ENCODE peak calls at places on chromosomes 5 and 9, in four cellular contexts. T, R, Y and N are unnamed samples.

GRCh38 chr9:16145196-16145950 is 592.5 kb downstream of the CCDC171 start:
- DNase-seq in T (peak; percentile 24), R (no peak), Y (no peak), N (no peak)

GRCh38 chr5:39256472-39256871 is 37.1 kb upstream of the FYB1 start:
- DNase-seq in T (peak; percentile 62), R (peak; percentile 52), Y (no peak), N (no peak)

GRCh38 chr5:1151316-1151715 is 39.5 kb upstream of the SLC12A7 start:
- DNase-seq in T (no peak), R (no peak), Y (no peak), N (no peak)

GRCh38 chr5:75049581-75050274 is 2.6 kb downstream of the GCNT4 start:
- DNase-seq in T (peak; percentile 75), R (peak; percentile 95), Y (peak; percentile 46), N (peak; percentile 77)

GRCh38 chr5:31607546-31607945 is 31.4 kb upstream of the PDZD2 start:
- DNase-seq in T (no peak), R (no peak), Y (no peak), N (no peak)

GRCh38 chr5:3429962-3430361 is 165.7 kb upstream of the IRX1 start:
- DNase-seq in T (no peak), R (no peak), Y (no peak), N (no peak)

GRCh38 chr5:120655828-120656435 is 191.8 kb downstream of the PRR16 start:
- DNase-seq in T (peak; percentile 30), R (peak; percentile 68), Y (peak; percentile 4), N (peak; percentile 53)

GRCh38 chr9:34079181-34079580 is 30.5 kb upstream of the UBAP2 start:
- DNase-seq in T (peak; percentile 17), R (peak; percentile 97), Y (no peak), N (no peak)

GRCh38 chr5:135448796-135449507 is 1.8 kb upstream of the DCANP1 start:
- DNase-seq in T (no peak), R (no peak), Y (no peak), N (no peak)

GRCh38 chr9:69822091-69822750 is 1.6 kb downstream of the CFAP95 start:
- DNase-seq in T (peak; percentile 79), R (peak; percentile 7), Y (no peak), N (no peak)

DNA sequence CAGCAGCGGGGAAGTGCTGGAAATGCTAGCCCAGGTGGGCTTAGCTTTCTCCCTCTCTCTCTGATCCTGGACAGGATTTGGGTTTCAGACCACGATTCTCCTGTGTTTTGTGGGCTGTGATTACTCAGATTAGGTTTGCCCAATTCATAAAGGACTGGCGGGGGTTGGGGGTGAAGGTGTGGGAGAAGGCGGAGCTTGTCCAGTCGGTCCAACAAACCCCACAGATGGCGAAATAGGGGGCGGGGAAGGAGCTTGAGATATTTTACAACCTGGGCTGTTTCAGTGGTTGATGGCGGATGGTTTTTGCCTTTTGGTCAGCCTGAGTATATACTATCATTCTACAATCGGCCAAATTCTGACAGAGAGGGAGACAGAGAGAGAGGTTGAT is 35.2 kb downstream of the PCDHAC2 start:
- DNase-seq in T (peak; percentile 31), R (no peak), Y (no peak), N (peak; percentile 58)
- H2BK12ac ChIP-seq in T (no peak overlapping the region), R (no peak overlapping the region), Y (no peak overlapping the region), N (peak overlapping the region; percentile 34)

DNA sequence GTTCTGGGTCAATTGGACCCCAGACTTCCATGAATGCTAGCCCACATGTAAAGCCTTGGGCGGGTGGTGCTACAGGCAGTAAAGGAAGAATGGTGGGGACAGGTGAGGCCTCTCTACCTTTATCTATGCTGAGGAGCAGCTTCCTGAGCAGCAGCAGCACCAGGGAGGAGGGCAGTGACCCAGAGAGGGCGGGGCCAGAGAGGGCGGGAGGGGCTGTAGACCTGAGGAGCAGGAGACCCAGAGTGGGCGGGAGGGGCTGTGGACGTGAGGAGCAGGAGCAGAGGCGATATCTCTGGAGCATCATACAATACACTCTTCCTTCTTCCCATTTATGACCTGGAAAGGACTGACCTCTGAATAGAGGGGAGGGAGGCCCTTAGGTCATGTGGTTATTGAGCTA is 165.9 kb downstream of the MTRR start:
- DNase-seq in T (no peak), R (no peak), Y (no peak), N (no peak)
- H2BK12ac ChIP-seq in T (no peak overlapping the region), R (no peak overlapping the region), Y (no peak overlapping the region), N (no peak overlapping the region)

DNA sequence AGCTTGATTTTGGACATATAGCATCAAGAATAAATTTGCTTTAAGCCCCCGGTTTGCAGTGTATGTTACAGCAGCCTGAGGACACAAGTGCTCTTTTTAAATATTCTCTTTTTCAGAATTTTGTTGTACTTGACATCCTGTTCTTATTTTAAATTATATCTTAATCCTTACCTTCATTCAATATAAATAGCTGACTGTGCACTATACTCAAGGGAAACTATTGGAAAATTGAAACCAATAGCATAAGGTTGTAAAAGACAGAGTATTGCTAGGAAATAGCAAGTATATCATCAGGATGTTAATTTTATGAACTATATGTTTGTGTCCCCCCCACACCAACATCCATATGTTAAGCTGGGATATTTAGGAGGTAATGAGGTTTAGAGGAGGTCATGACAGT is 120.4 kb upstream of the CDH10 start:
- DNase-seq in T (no peak), R (no peak), Y (no peak), N (no peak)
- H2BK12ac ChIP-seq in T (no peak overlapping the region), R (no peak overlapping the region), Y (no peak overlapping the region), N (no peak overlapping the region)

GRCh38 chr5:177425196-177425800 is 1.2 kb upstream of the GRK6 start:
- DNase-seq in T (no peak), R (no peak), Y (no peak), N (no peak)
- H2BK12ac ChIP-seq in T (no peak overlapping the region), R (peak overlapping the region; percentile 74), Y (peak overlapping the region; percentile 16), N (peak overlapping the region; percentile 68)

DNA sequence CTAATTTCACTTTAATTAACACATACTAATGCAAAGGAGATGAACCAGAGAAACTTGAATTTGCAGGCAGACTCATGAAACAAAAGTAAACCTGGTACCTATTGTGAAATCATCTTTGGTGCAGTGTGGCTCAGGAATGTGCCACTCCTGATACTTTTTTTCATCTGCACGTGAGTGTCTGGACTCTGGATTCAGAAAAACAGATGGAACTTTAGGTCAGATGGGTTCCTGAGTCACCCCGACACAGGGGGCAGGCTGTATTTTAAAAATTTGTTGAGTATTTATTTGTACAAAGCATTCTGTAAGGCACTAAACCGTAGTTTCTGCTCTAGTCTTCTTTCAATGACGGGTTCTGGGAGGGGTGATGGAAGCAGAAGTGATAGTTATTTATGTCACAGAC is 52.2 kb upstream of the TUT7 start:
- DNase-seq in T (peak; percentile 68), R (peak; percentile 84), Y (no peak), N (no peak)
- H2BK12ac ChIP-seq in T (peak overlapping the region; percentile 18), R (no peak overlapping the region), Y (no peak overlapping the region), N (no peak overlapping the region)

GRCh38 chr5:89012361-89012760 is 129.4 kb upstream of the MEF2C start:
- DNase-seq in T (no peak), R (no peak), Y (no peak), N (no peak)
- H2BK12ac ChIP-seq in T (no peak overlapping the region), R (no peak overlapping the region), Y (no peak overlapping the region), N (no peak overlapping the region)

GRCh38 chr5:80186634-80187033 is 69.2 kb downstream of the SERINC5 start:
- DNase-seq in T (no peak), R (peak; percentile 86), Y (no peak), N (no peak)

GRCh38 chr5:80182802-80183645 is 72.8 kb downstream of the SERINC5 start:
- DNase-seq in T (no peak), R (peak; percentile 38), Y (no peak), N (no peak)

GRCh38 chr5:80185095-80185494 is 70.8 kb downstream of the SERINC5 start:
- DNase-seq in T (no peak), R (no peak), Y (no peak), N (no peak)

GRCh38 chr5:80181618-80182211 is 74.1 kb downstream of the SERINC5 start:
- DNase-seq in T (no peak), R (peak; percentile 99), Y (no peak), N (no peak)

GRCh38 chr5:80184235-80185023 is 71.4 kb downstream of the SERINC5 start:
- DNase-seq in T (no peak), R (peak; percentile 32), Y (no peak), N (no peak)
- H2BK12ac ChIP-seq in T (no peak overlapping the region), R (peak overlapping the region; percentile 2), Y (no peak overlapping the region), N (peak overlapping the region; percentile 98)

DNA sequence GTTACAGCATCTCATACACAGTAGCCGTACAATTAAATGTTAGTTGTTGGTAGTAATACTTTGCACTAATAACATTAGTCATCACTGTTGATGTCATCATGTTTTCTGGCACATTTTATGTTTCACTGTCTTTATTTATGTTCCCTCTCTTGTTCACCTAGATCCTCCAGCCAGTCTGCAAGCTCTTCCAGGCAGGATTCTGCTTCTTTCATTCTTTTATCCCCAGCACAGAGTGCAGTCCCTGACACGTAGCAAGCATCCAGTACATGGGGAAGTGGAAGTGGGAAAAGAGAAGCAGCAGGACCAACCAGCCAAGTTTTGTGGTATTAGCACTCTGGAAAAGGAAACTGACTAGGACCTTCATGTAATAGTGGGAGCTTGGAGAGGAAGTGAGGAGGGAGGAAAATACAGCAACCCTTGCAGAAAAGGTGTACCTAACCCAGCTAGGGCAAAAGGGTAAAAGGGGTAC is 89.7 kb upstream of the SLC44A1 start:
- DNase-seq in T (peak; percentile 65), R (peak; percentile 13), Y (no peak), N (no peak)
- H2BK12ac ChIP-seq in T (peak overlapping the region; percentile 47), R (no peak overlapping the region), Y (no peak overlapping the region), N (no peak overlapping the region)

GRCh38 chr9:86126998-86127972 is 27.9 kb upstream of the GOLM1 start:
- DNase-seq in T (peak; percentile 88), R (peak; percentile 92), Y (peak; percentile 92), N (peak; percentile 77)

DNA sequence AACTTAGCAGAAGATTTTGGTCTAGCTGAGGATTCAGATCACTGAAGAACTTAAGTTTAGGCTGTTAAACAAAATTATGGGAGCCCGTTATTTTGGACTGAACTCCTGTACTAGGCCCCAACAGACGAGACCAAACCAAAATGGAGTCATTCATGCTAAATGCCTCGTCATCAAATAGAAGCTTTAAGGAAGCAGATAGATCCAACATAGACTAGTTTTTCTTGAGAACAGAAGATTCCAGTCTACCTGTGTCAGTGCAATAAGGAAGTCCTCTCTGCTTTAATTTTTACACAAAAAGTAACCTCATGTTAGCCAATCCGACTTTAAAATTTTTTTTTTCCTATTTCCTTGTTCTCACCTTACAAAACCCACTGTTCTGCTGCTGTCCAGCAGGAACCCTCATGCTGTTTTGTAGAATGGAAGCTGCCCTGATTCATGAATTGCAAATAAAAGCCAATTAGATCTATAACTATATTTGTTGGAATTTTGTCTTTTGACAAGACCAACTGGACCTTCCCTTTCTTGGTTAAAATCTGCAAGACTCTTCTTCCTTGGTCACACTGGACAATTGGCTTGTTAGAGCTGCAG is 29.0 kb upstream of the GOLM1 start:
- DNase-seq in T (no peak), R (no peak), Y (no peak), N (no peak)
- H2BK12ac ChIP-seq in T (no peak overlapping the region), R (no peak overlapping the region), Y (no peak overlapping the region), N (no peak overlapping the region)